ENCODE peak calls at places on chromosomes 5 and 9, in five cellular contexts. Y, X, E, L and G are unnamed samples.

GRCh38 chr5:142819816-142820215 is 49.6 kb downstream of the ARHGAP26 start:
- DNase-seq in X (no peak), Y (no peak), L (no peak), E (no peak), G (no peak)

GRCh38 chr5:130104895-130105684 is 200.8 kb downstream of the CHSY3 start:
- DNase-seq in L (no peak), X (no peak), E (no peak), Y (no peak), G (no peak)

GRCh38 chr5:33379757-33380156 is 61.0 kb upstream of the TARS1 start:
- DNase-seq in L (peak; percentile 28), E (no peak), Y (no peak), X (no peak), G (peak; percentile 36)

GRCh38 chr5:139611703-139612584 is 36.2 kb upstream of the CXXC5 start:
- DNase-seq in E (no peak), X (no peak), Y (no peak), L (no peak), G (no peak)

GRCh38 chr9:121648172-121648571 is 3.3 kb upstream of the DAB2IP start:
- DNase-seq in L (no peak), Y (no peak), E (no peak), X (no peak), G (no peak)

GRCh38 chr9:76901801-76902200 is 4.1 kb downstream of the PRUNE2 start:
- DNase-seq in L (no peak), X (no peak), E (no peak), Y (no peak), G (peak; percentile 17)

GRCh38 chr9:136693490-136694162 is 6.4 kb upstream of the AGPAT2 start:
- DNase-seq in Y (no peak), X (peak; percentile 63), E (no peak), L (peak; percentile 79), G (no peak)

GRCh38 chr9:21993893-21994525 is at the start of gene CDKN2A:
- DNase-seq in Y (no peak), L (no peak), E (no peak), X (no peak), G (peak; percentile 50)

DNA sequence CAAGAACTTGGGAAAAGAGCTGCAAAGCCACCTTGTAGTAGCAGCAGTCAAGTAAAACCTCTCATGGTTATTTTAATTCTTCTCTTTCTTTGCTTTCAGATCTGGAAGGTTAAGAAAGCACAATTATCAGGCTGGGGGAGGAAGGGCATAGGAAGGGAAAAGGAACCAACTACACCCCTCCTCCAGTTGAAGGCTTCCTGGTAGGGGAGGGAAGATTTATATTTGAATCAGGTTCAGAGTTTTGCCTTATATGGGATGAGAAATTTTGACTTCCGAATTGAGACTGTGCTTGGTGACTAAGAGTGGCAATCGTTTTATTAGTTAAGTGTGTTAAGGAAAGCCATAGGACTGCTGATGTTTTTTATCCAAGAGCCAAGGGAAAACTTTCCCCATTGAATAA is 115.5 kb upstream of the EPB41L4A start:
- DNase-seq in X (no peak), Y (no peak), E (no peak), L (no peak), G (no peak)
- TF ChIP-seq ATF3 in X (no peak), Y (no peak), E (no peak), L (no peak), G (no peak)

DNA sequence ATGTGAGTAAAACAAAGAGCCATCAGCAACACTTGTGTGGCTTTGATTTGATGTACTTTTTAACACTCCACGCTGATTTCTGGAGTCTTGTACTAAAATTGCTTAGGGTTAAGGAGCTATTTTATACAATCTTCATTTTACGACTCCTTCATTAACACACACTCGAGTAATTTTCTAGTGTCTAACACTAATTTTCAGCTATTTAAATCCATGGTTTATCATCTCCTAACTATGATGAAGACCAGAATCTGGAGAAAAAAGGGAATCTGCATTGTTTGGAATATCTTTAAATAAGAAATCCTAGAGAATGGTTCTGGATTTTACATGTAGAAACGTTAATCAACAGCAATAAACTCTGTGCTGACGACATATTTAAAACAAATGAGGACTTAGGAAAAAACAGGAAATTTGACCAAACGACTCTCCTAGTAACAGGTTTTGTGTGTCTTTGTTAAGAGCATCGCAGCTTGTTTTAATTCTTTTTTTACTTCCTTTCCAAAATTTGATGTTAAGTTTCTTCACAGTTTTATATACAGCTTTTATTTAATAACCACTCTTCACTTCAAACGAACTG is 138.4 kb downstream of the AOPEP start:
- DNase-seq in L (no peak), Y (no peak), X (no peak), E (no peak), G (no peak)
- TF ChIP-seq CREB1 in L (no peak), Y (no peak), X (no peak), E (no peak), G (no peak)

DNA sequence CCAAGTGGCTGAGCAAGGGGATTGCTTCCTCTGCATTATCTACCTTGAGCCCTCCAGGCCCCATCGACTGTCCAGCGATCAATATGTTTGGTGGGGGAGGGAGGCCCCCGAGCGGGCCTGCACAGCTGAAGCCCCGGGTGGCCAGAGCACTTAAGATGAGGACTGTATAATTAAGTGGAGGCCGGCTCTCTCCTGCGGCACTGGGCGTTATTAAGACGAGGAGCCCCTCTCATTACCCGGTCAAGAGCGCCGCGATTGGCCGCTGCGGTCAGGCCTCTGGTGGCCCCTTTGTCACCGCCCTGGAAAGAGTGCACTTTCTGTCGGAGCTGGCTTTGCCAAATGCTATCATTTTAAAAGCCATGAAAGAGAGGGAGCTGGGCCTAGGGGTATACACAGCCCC is 106.4 kb upstream of the IRX1 start:
- DNase-seq in X (no peak), E (no peak), Y (no peak), L (no peak), G (no peak)
- TF ChIP-seq ATF3 in X (no peak), E (no peak), Y (no peak), L (no peak), G (no peak)

GRCh38 chr5:95086932-95087818 is 197.7 kb downstream of the MCTP1 start:
- DNase-seq in Y (no peak), X (no peak), E (no peak), L (no peak), G (no peak)

GRCh38 chr5:95090774-95091173 is 194.1 kb downstream of the MCTP1 start:
- DNase-seq in Y (no peak), L (no peak), X (no peak), E (no peak), G (no peak)

GRCh38 chr5:95084757-95085156 is 200.1 kb downstream of the MCTP1 start:
- DNase-seq in X (no peak), L (no peak), Y (no peak), E (no peak), G (no peak)

GRCh38 chr5:95083606-95084005 is 201.3 kb downstream of the MCTP1 start:
- DNase-seq in Y (no peak), X (no peak), L (no peak), E (no peak), G (no peak)

DNA sequence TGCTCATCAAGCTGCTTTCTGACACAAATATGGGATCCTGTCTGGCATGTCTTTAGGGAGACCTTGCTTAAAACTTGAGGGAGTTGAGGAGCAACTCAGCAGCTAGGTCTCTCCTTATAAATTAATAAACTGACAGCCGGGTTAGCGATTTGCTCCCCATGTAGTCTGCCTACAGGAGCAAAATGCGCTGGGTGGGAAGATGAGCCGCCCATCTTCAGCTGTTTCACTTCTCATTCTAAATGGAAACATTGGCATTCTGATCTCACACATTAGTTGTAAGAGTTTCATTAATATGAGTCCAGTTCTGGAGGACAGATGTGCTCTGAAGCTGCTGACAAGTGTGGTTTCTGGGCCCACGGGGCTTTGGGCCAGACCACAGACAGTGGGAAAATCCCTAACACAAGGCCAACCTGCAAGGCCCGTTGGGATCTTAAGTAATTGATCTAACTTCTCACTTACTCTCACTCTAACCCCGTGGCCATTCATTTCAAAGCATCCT is 197.0 kb downstream of the MCTP1 start:
- DNase-seq in X (no peak), L (no peak), E (peak; percentile 85), Y (no peak), G (no peak)
- TF ChIP-seq CREB1 in X (no peak), L (no peak), E (no peak), Y (no peak), G (no peak)

GRCh38 chr5:149133795-149134777 is 7.2 kb upstream of the ABLIM3 start:
- DNase-seq in L (peak; percentile 56), Y (no peak), X (no peak), E (no peak), G (no peak)
- TF ChIP-seq ATF3 in L (peak; percentile 93), Y (no peak), X (no peak), E (no peak), G (no peak)

GRCh38 chr5:52811067-52811749 is 23.5 kb downstream of the ITGA1 start:
- DNase-seq in L (no peak), X (no peak), Y (no peak), E (no peak), G (no peak)
- TF ChIP-seq CREB1 in L (no peak), X (no peak), Y (no peak), E (no peak), G (no peak)

GRCh38 chr5:5886353-5886752 is 463.9 kb downstream of the ICE1 start:
- DNase-seq in L (no peak), X (no peak), Y (no peak), E (no peak), G (no peak)

GRCh38 chr5:5887818-5888217 is 465.3 kb downstream of the ICE1 start:
- DNase-seq in L (no peak), Y (no peak), E (no peak), X (no peak), G (no peak)

GRCh38 chr5:5884593-5884992 is 462.1 kb downstream of the ICE1 start:
- DNase-seq in X (no peak), L (no peak), E (no peak), Y (no peak), G (no peak)

GRCh38 chr5:5885782-5886181 is 463.3 kb downstream of the ICE1 start:
- DNase-seq in E (no peak), L (no peak), X (no peak), Y (no peak), G (no peak)

DNA sequence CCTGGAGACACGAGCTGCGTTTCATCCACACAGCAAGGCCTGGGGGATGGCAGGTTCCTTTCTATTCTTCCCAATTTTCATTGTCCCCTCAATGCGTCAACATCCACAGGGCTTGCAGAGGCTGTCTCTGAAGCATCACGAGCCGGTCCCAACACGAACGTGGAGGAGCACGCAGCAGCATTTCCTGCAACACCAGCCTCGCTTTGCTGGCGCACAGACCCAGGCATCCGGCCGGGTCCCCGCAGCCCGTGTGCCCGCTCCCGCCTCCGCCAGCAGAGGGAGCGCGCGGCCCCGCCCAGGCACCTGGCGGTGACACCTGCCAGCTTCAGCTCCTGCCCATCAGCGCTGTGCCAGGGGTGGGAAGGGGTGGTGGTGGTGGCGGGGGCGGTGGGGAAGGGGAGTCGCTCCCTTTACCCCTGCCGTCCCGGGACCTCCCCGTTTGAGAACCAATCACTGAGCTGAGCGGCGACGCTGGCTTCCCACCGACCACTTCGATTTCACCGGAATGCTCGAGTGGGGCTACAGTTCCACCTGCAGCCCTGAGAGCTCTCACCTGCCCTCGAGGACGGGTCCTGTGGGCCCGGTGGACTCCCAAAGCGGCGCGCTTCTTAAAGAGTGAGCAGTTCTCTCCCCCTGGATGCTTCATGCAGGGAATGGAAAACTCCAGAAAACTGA is 464.5 kb downstream of the ICE1 start:
- DNase-seq in E (no peak), X (peak; percentile 3), Y (peak; percentile 19), L (peak; percentile 34), G (peak; percentile 76)
- TF ChIP-seq ATF3 in E (no peak), X (no peak), Y (no peak), L (no peak), G (no peak)

GRCh38 chr9:133268335-133269056 is 6.5 kb downstream of the ABO start:
- DNase-seq in E (no peak), X (no peak), L (no peak), Y (no peak), G (no peak)
- TF ChIP-seq CREB1 in E (no peak), X (no peak), L (no peak), Y (no peak), G (no peak)